ENCODE peak calls at places on chromosome 5, in seven cellular contexts. E is MG63, L is SK-N-SH, Z is mammary epithelial cell, T is heart left ventricle, Q is psoas muscle, A is HCT116. J is an unnamed sample.

GRCh38 chr5:3009605-3010004 is 258.1 kb upstream of the IRX2 start:
- DNase-seq in A (no peak), T (no peak), Q (no peak), E (no peak), Z (no peak), L (no peak), J (no peak)

GRCh38 chr5:77629553-77630245 is 8.8 kb downstream of the OTP start:
- DNase-seq in A (no peak), E (no peak), Z (no peak), L (no peak), T (no peak), Q (no peak), J (no peak)

GRCh38 chr5:67244345-67244793 is 47.8 kb upstream of the CD180 start:
- DNase-seq in Q (no peak), A (no peak), Z (no peak), E (no peak), L (no peak), T (peak; percentile 25), J (no peak)

GRCh38 chr5:109324941-109325340 is 84.8 kb downstream of the PJA2 start:
- DNase-seq in Q (no peak), A (no peak), T (no peak), E (no peak), Z (no peak), L (no peak), J (no peak)

GRCh38 chr5:16665611-16666010 is 48.8 kb upstream of the RETREG1 start:
- DNase-seq in Z (no peak), A (no peak), L (peak; percentile 27), Q (no peak), E (no peak), T (no peak), J (no peak)

GRCh38 chr5:15021286-15022046 is 149.9 kb upstream of the ANKH start:
- DNase-seq in L (no peak), A (no peak), Z (no peak), E (peak; percentile 48), Q (no peak), T (no peak), J (no peak)

GRCh38 chr5:131795128-131795719 is 1.6 kb downstream of the FNIP1 start:
- DNase-seq in A (no peak), T (no peak), Q (no peak), E (no peak), Z (no peak), L (no peak), J (no peak)

GRCh38 chr5:132483101-132483500 is 7.5 kb downstream of the IRF1 start:
- DNase-seq in L (no peak), E (no peak), T (no peak), Z (no peak), A (no peak), Q (no peak), J (no peak)

GRCh38 chr5:107395632-107396350 is 274.9 kb downstream of the EFNA5 start:
- DNase-seq in Q (no peak), Z (no peak), L (no peak), A (no peak), E (no peak), T (no peak), J (no peak)

GRCh38 chr5:95760291-95761191 is 29.4 kb downstream of the RHOBTB3 start:
- DNase-seq in L (no peak), Q (no peak), T (no peak), Z (peak; percentile 65), A (no peak), E (peak; percentile 39), J (no peak)

GRCh38 chr5:31412324-31412723 is 119.6 kb downstream of the DROSHA start:
- DNase-seq in A (no peak), L (no peak), T (no peak), Q (no peak), Z (no peak), E (no peak), J (no peak)

GRCh38 chr5:92309336-92309991 is 926.3 kb upstream of the ARRDC3 start:
- DNase-seq in Z (peak; percentile 1), E (no peak), Q (no peak), A (peak; percentile 13), T (no peak), L (peak; percentile 53), J (no peak)

GRCh38 chr5:123429993-123430392 is 6.8 kb upstream of the CEP120 start:
- DNase-seq in E (peak; percentile 72), A (peak; percentile 23), T (no peak), Z (peak; percentile 91), Q (no peak), L (no peak), J (no peak)

GRCh38 chr5:174425271-174425963 is 299.0 kb upstream of the MSX2 start:
- DNase-seq in T (no peak), A (no peak), Q (no peak), Z (peak; percentile 51), L (peak; percentile 55), E (no peak), J (no peak)

GRCh38 chr5:66342316-66342715 is 198.2 kb downstream of the SREK1 start:
- DNase-seq in L (no peak), Q (no peak), T (no peak), A (no peak), E (no peak), Z (no peak), J (no peak)

GRCh38 chr5:14153932-14154646 is 10.9 kb downstream of the TRIO start:
- DNase-seq in Q (peak; percentile 68), T (peak; percentile 85), A (no peak), L (no peak), Z (peak; percentile 58), E (peak; percentile 96), J (peak; percentile 64)

GRCh38 chr5:79229357-79230174 is 6.4 kb upstream of the JMY start:
- DNase-seq in L (peak; percentile 23), E (no peak), T (no peak), Z (peak; percentile 90), Q (no peak), A (no peak), J (no peak)

GRCh38 chr5:171415115-171415730 is 4.2 kb upstream of the FGF18 start:
- DNase-seq in L (no peak), E (peak; percentile 75), T (no peak), Q (no peak), A (no peak), Z (no peak), J (no peak)

GRCh38 chr5:6490246-6490645 is 41.6 kb downstream of the UBE2QL1 start:
- DNase-seq in A (no peak), E (no peak), Z (no peak), L (no peak), Q (no peak), T (no peak), J (no peak)

GRCh38 chr5:107542831-107543231 is 127.9 kb downstream of the EFNA5 start:
- DNase-seq in Z (peak; percentile 71), E (peak; percentile 85), Q (peak; percentile 84), L (no peak), A (no peak), T (peak; percentile 62), J (peak; percentile 50)

GRCh38 chr5:155530046-155530445 is 516.5 kb downstream of the KIF4B start:
- DNase-seq in Q (no peak), T (no peak), A (no peak), L (peak; percentile 21), E (no peak), Z (peak; percentile 84), J (no peak)

GRCh38 chr5:141780952-141781730 is 97.1 kb downstream of the PCDH1 start:
- DNase-seq in A (no peak), L (no peak), E (no peak), T (no peak), Q (no peak), Z (no peak), J (no peak)

GRCh38 chr5:88438006-88438405 is 169.4 kb upstream of the TMEM161B start:
- DNase-seq in E (peak; percentile 83), A (peak; percentile 8), Z (peak; percentile 4), L (no peak), Q (no peak), T (no peak), J (no peak)

GRCh38 chr5:77707786-77708185 is 68.4 kb downstream of the TBCA start:
- DNase-seq in T (no peak), E (no peak), A (no peak), L (no peak), Q (no peak), Z (no peak), J (no peak)

DNA sequence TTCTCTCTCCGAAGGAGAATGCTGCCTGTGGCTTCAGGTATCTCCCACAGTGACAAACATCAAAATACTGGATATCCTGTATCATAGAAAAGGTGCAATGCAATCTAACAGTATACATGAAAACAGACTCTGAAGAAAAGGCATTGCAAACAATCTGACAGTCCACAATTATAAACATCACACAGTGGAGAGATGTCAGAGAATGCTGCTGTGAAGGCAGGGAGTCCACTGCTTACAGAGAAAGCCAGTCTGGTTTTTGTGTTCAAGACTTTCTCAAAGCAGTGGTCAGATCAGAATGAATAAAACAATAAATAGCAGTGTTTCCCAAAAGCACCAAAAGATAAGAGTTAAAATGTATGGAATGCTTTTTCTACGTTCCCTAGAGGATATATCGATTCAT is 28.7 kb downstream of the TTC23L start:
- DNase-seq in L (no peak), E (no peak), T (no peak), Z (no peak), Q (no peak), A (no peak), J (no peak)
- H3K36me3 ChIP-seq in L (no peaks in the 10 kb centered on the region), E (no peaks in the 10 kb centered on the region), T (no peaks in the 10 kb centered on the region), Z (no peaks in the 10 kb centered on the region), Q (no peaks in the 10 kb centered on the region), A (no peaks in the 10 kb centered on the region), J (no peaks in the 10 kb centered on the region)

DNA sequence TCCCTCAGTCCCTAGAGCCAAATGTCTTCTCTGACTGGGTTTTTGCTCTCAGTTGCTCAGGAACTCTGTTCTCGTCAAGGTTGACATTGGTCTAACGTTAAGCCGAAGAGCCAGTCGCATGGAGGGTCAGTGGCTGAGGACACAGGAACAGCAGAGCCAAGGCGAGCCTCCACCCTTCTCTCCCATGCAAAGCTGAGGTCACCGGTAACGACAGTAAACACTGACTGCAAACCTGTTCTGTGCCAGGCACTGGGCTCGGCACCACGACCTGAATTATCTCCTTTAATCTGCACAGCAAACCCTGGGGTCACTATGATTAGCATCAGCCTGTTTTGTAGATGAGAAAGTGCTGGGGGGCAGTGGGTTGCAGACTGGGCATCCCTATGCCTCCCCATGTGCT is 171.0 kb downstream of the COL23A1 start:
- DNase-seq in A (no peak), L (peak; percentile 23), Z (no peak), Q (no peak), T (no peak), E (no peak), J (no peak)
- H3K4me3 ChIP-seq in A (no peak overlapping the region), L (no peak overlapping the region), Z (no peak overlapping the region), Q (no peak overlapping the region), T (no peak overlapping the region), E (no peak overlapping the region), J (no peak overlapping the region)

GRCh38 chr5:36897616-36898015 is 21.0 kb downstream of the NIPBL start:
- DNase-seq in Z (no peak), Q (no peak), A (no peak), E (no peak), L (no peak), T (no peak), J (no peak)
- H3K9me3 ChIP-seq in Z (no peaks in the 10 kb centered on the region), Q (peaks cover 4% of the 10 kb centered on the region), A (no peaks in the 10 kb centered on the region), E (no peaks in the 10 kb centered on the region), L (no peaks in the 10 kb centered on the region), T (peaks cover 11% of the 10 kb centered on the region), J (no peaks in the 10 kb centered on the region)

GRCh38 chr5:176922817-176923216 is 23.7 kb upstream of the HK3 start:
- DNase-seq in L (no peak), Z (no peak), E (no peak), Q (no peak), A (no peak), T (no peak), J (no peak)

GRCh38 chr5:176929654-176930053 is 30.5 kb upstream of the HK3 start:
- DNase-seq in A (no peak), T (no peak), Q (no peak), Z (no peak), L (no peak), E (no peak), J (no peak)

GRCh38 chr5:176921669-176922196 is 22.6 kb upstream of the HK3 start:
- DNase-seq in A (no peak), T (no peak), L (no peak), Q (no peak), E (no peak), Z (no peak), J (no peak)

GRCh38 chr5:176927562-176927961 is 28.4 kb upstream of the HK3 start:
- DNase-seq in E (no peak), A (no peak), L (no peak), Z (no peak), Q (no peak), T (no peak), J (no peak)
- H3K36me3 ChIP-seq in E (peaks cover 43% of the 10 kb centered on the region), A (no peaks in the 10 kb centered on the region), L (peaks cover 24% of the 10 kb centered on the region), Z (peaks cover 9% of the 10 kb centered on the region), Q (no peaks in the 10 kb centered on the region), T (peaks cover 46% of the 10 kb centered on the region), J (peaks cover 9% of the 10 kb centered on the region)

J was measured in thoracic aorta.